ENCODE peak calls at places on chromosomes 6 and 20, in five cellular contexts. S, Q, O, L and X are unnamed samples.
A peak's percentile ranks its signal among the peaks of the same experiment; 100 is the strongest.

GRCh38 chr20:20549267-20549612 is 163.2 kb downstream of the RALGAPA2 start:
- DNase-seq in Q (no peak), O (no peak), L (no peak), S (no peak), X (no peak)

GRCh38 chr20:56439784-56440291 is 27.8 kb downstream of the CASS4 start:
- DNase-seq in L (no peak), O (no peak), Q (no peak), S (no peak), X (no peak)

GRCh38 chr6:15864033-15864707 is 201.3 kb upstream of the DTNBP1 start:
- DNase-seq in L (no peak), Q (no peak), O (no peak), S (no peak), X (no peak)

GRCh38 chr6:159416891-159417540 is 247.8 kb downstream of the FNDC1 start:
- DNase-seq in O (no peak), Q (no peak), S (no peak), L (no peak), X (no peak)

GRCh38 chr20:61267241-61267640 is 15.2 kb downstream of the CDH4 start:
- DNase-seq in S (no peak), Q (no peak), L (no peak), O (no peak), X (no peak)

GRCh38 chr20:25191051-25191450 is 4.5 kb upstream of the ENTPD6 start:
- DNase-seq in S (no peak), O (no peak), Q (no peak), L (no peak), X (no peak)

GRCh38 chr20:47493175-47493953 is 8.3 kb upstream of the NCOA3 start:
- DNase-seq in O (no peak), S (no peak), Q (no peak), L (peak; percentile 93), X (peak; percentile 58)

GRCh38 chr6:18307006-18307405 is 42.7 kb upstream of the DEK start:
- DNase-seq in S (no peak), O (peak; percentile 71), L (no peak), Q (no peak), X (no peak)

GRCh38 chr6:165725201-165725600 is 62.2 kb upstream of the PDE10A start:
- DNase-seq in L (no peak), S (no peak), Q (no peak), O (peak; percentile 41), X (no peak)

GRCh38 chr20:29325304-29325640 is 1932.2 kb upstream of the DEFB115 start:
- DNase-seq in L (no peak), Q (no peak), O (no peak), S (no peak), X (no peak)

GRCh38 chr6:43984442-43985321 is 142.6 kb downstream of the MRPL14 start:
- DNase-seq in S (no peak), O (no peak), Q (no peak), L (no peak), X (no peak)
- TF ChIP-seq CREB1 in S (no peak), O (no peak), Q (no peak), L (no peak), X (no peak)

GRCh38 chr6:6686748-6687601 is 98.5 kb downstream of the LY86 start:
- DNase-seq in Q (no peak), O (peak; percentile 98), S (peak; percentile 97), L (peak; percentile 91), X (peak; percentile 100)
- TF ChIP-seq POLR2AphosphoS5 in Q (no peak), O (peak; percentile 47), S (no peak), L (peak; percentile 40), X (peak; percentile 70)

GRCh38 chr20:10404959-10405530 is 29.0 kb downstream of the MKKS start:
- DNase-seq in S (no peak), L (no peak), Q (no peak), O (no peak), X (no peak)
- TF ChIP-seq CREB1 in S (no peak), L (no peak), Q (no peak), O (no peak), X (no peak)

GRCh38 chr20:32007787-32008616 is 2.2 kb upstream of the CCM2L start:
- DNase-seq in O (peak; percentile 90), Q (no peak), L (no peak), S (peak; percentile 62), X (no peak)
- TF ChIP-seq POLR2AphosphoS5 in O (peak; percentile 54), Q (no peak), L (no peak), S (no peak), X (no peak)

GRCh38 chr6:5679271-5679670 is 327.5 kb downstream of the NRN1 start:
- DNase-seq in Q (no peak), S (no peak), L (no peak), O (no peak), X (no peak)

GRCh38 chr6:5681480-5681879 is 325.2 kb downstream of the NRN1 start:
- DNase-seq in O (no peak), Q (no peak), S (no peak), L (no peak), X (no peak)

GRCh38 chr6:5677219-5678000 is 329.3 kb downstream of the NRN1 start:
- DNase-seq in L (no peak), S (no peak), O (no peak), Q (no peak), X (no peak)

GRCh38 chr6:5682530-5682929 is 324.2 kb downstream of the NRN1 start:
- DNase-seq in O (no peak), Q (no peak), S (no peak), L (no peak), X (no peak)

GRCh38 chr6:5679696-5680494 is 326.8 kb downstream of the NRN1 start:
- DNase-seq in O (no peak), L (no peak), S (no peak), Q (no peak), X (no peak)
- TF ChIP-seq CREB1 in O (no peak), L (no peak), S (no peak), Q (no peak), X (no peak)

GRCh38 chr20:48629960-48630315 is 197.9 kb downstream of the PREX1 start:
- DNase-seq in O (no peak), L (no peak), Q (no peak), S (no peak), X (no peak)
- TF ChIP-seq POLR2AphosphoS5 in O (no peak), L (no peak), Q (no peak), S (no peak), X (no peak)

GRCh38 chr6:40972190-40972589 is 66.8 kb downstream of the UNC5CL start:
- DNase-seq in O (no peak), Q (no peak), S (no peak), L (no peak), X (no peak)

GRCh38 chr6:40968620-40969145 is 70.3 kb downstream of the UNC5CL start:
- DNase-seq in S (no peak), Q (no peak), O (no peak), L (no peak), X (no peak)

GRCh38 chr6:40977085-40977484 is 61.9 kb downstream of the UNC5CL start:
- DNase-seq in L (no peak), Q (no peak), O (no peak), S (no peak), X (no peak)

GRCh38 chr6:40973304-40973703 is 65.7 kb downstream of the UNC5CL start:
- DNase-seq in O (no peak), S (no peak), L (no peak), Q (no peak), X (no peak)

DNA sequence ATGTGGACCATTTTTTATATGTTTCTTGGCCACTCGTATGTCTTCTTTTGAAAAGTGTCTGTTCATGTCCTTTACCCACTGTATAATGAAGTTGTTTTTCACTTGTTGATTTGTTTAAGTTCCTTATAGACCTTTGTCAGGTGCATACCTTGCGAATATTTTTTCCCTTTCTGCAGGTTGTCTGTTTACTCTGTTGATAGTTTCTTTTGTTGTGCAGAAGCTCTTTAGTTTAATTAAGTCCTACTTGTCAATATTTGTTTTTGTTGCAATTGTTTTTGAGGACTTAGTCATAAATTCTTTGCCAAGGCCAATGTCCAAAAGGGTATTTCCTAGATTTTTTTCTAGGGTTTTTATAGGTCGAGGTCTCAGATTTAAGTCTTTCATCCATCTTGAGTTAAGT is 66.2 kb downstream of the UNC5CL start:
- DNase-seq in Q (no peak), S (no peak), L (peak; percentile 49), O (no peak), X (no peak)
- TF ChIP-seq CREB1 in Q (no peak), S (no peak), L (peak; percentile 15), O (no peak), X (no peak)

GRCh38 chr6:21885101-21885500 is 291.6 kb downstream of the SOX4 start:
- DNase-seq in Q (no peak), L (no peak), S (no peak), O (no peak), X (no peak)

GRCh38 chr6:21886601-21887091 is 293.1 kb downstream of the SOX4 start:
- DNase-seq in L (no peak), Q (no peak), S (no peak), O (no peak), X (no peak)

GRCh38 chr6:21887301-21888185 is 294.0 kb downstream of the SOX4 start:
- DNase-seq in L (peak; percentile 7), Q (no peak), O (no peak), S (no peak), X (no peak)

GRCh38 chr6:21883929-21884328 is 290.4 kb downstream of the SOX4 start:
- DNase-seq in S (no peak), L (no peak), O (no peak), Q (no peak), X (no peak)

GRCh38 chr6:21885532-21886089 is 292.1 kb downstream of the SOX4 start:
- DNase-seq in O (no peak), S (no peak), L (no peak), Q (no peak), X (no peak)
- TF ChIP-seq POLR2AphosphoS5 in O (no peak), S (no peak), L (no peak), Q (no peak), X (no peak)